ENCODE peak calls at places on chromosomes 16 and 17, in seven cellular contexts. One of them, this sample, is unnamed.

GRCh38 chr17:62572488-62573469 is 54.7 kb upstream of the MRC2 start:
- DNase-seq in colonic mucosa: no peak
- DNase-seq in cardiac fibroblast: peak; percentile 65
- DNase-seq in activated gamma-delta T cell treated with anti-CD3 and anti-CD28 coated beads, Interleukin-2, amount 50 U/mL, for 16 hours: no peak
- DNase-seq in stimulated activated CD8-positive, alpha-beta memory T cell treated with anti-CD3 and anti-CD28 coated beads, Interleukin-4, amount 100 ng/mL, for 1 hour: no peak
- DNase-seq in Caki2: no peak
- DNase-seq in CD4-positive, CD25-positive, alpha-beta regulatory T cell: no peak
- DNase-seq in this sample: no peak

GRCh38 chr17:44113382-44113781 is 10.1 kb downstream of the HDAC5 start:
- DNase-seq in colonic mucosa: no peak
- DNase-seq in cardiac fibroblast: no peak
- DNase-seq in activated gamma-delta T cell treated with anti-CD3 and anti-CD28 coated beads, Interleukin-2, amount 50 U/mL, for 16 hours: no peak
- DNase-seq in stimulated activated CD8-positive, alpha-beta memory T cell treated with anti-CD3 and anti-CD28 coated beads, Interleukin-4, amount 100 ng/mL, for 1 hour: no peak
- DNase-seq in Caki2: no peak
- DNase-seq in CD4-positive, CD25-positive, alpha-beta regulatory T cell: no peak
- DNase-seq in this sample: no peak

GRCh38 chr17:48175692-48176450 is 68.3 kb downstream of the SNX11 start:
- DNase-seq in colonic mucosa: no peak
- DNase-seq in cardiac fibroblast: peak; percentile 52
- DNase-seq in activated gamma-delta T cell treated with anti-CD3 and anti-CD28 coated beads, Interleukin-2, amount 50 U/mL, for 16 hours: no peak
- DNase-seq in stimulated activated CD8-positive, alpha-beta memory T cell treated with anti-CD3 and anti-CD28 coated beads, Interleukin-4, amount 100 ng/mL, for 1 hour: no peak
- DNase-seq in Caki2: no peak
- DNase-seq in CD4-positive, CD25-positive, alpha-beta regulatory T cell: no peak
- DNase-seq in this sample: no peak

GRCh38 chr16:86850675-86851074 is 272.3 kb downstream of the FOXL1 start:
- DNase-seq in colonic mucosa: no peak
- DNase-seq in cardiac fibroblast: no peak
- DNase-seq in activated gamma-delta T cell treated with anti-CD3 and anti-CD28 coated beads, Interleukin-2, amount 50 U/mL, for 16 hours: no peak
- DNase-seq in stimulated activated CD8-positive, alpha-beta memory T cell treated with anti-CD3 and anti-CD28 coated beads, Interleukin-4, amount 100 ng/mL, for 1 hour: no peak
- DNase-seq in Caki2: no peak
- DNase-seq in CD4-positive, CD25-positive, alpha-beta regulatory T cell: no peak
- DNase-seq in this sample: no peak

GRCh38 chr17:44932096-44932495 is 15.5 kb downstream of the KIF18B start:
- DNase-seq in colonic mucosa: no peak
- DNase-seq in cardiac fibroblast: no peak
- DNase-seq in activated gamma-delta T cell treated with anti-CD3 and anti-CD28 coated beads, Interleukin-2, amount 50 U/mL, for 16 hours: no peak
- DNase-seq in stimulated activated CD8-positive, alpha-beta memory T cell treated with anti-CD3 and anti-CD28 coated beads, Interleukin-4, amount 100 ng/mL, for 1 hour: no peak
- DNase-seq in Caki2: no peak
- DNase-seq in CD4-positive, CD25-positive, alpha-beta regulatory T cell: no peak
- DNase-seq in this sample: no peak

GRCh38 chr16:85626191-85626951 is 13.2 kb downstream of the GSE1 start:
- DNase-seq in colonic mucosa: no peak
- DNase-seq in cardiac fibroblast: no peak
- DNase-seq in activated gamma-delta T cell treated with anti-CD3 and anti-CD28 coated beads, Interleukin-2, amount 50 U/mL, for 16 hours: no peak
- DNase-seq in stimulated activated CD8-positive, alpha-beta memory T cell treated with anti-CD3 and anti-CD28 coated beads, Interleukin-4, amount 100 ng/mL, for 1 hour: no peak
- DNase-seq in Caki2: no peak
- DNase-seq in CD4-positive, CD25-positive, alpha-beta regulatory T cell: no peak
- DNase-seq in this sample: no peak

GRCh38 chr16:77596243-77596642 is 126.1 kb upstream of the NUDT7 start:
- DNase-seq in colonic mucosa: no peak
- DNase-seq in cardiac fibroblast: peak; percentile 76
- DNase-seq in activated gamma-delta T cell treated with anti-CD3 and anti-CD28 coated beads, Interleukin-2, amount 50 U/mL, for 16 hours: no peak
- DNase-seq in stimulated activated CD8-positive, alpha-beta memory T cell treated with anti-CD3 and anti-CD28 coated beads, Interleukin-4, amount 100 ng/mL, for 1 hour: no peak
- DNase-seq in Caki2: no peak
- DNase-seq in CD4-positive, CD25-positive, alpha-beta regulatory T cell: no peak
- DNase-seq in this sample: no peak

GRCh38 chr17:59062509-59062908 is 44.2 kb downstream of the TRIM37 start:
- DNase-seq in colonic mucosa: no peak
- DNase-seq in cardiac fibroblast: no peak
- DNase-seq in activated gamma-delta T cell treated with anti-CD3 and anti-CD28 coated beads, Interleukin-2, amount 50 U/mL, for 16 hours: no peak
- DNase-seq in stimulated activated CD8-positive, alpha-beta memory T cell treated with anti-CD3 and anti-CD28 coated beads, Interleukin-4, amount 100 ng/mL, for 1 hour: no peak
- DNase-seq in Caki2: no peak
- DNase-seq in CD4-positive, CD25-positive, alpha-beta regulatory T cell: no peak
- DNase-seq in this sample: no peak

GRCh38 chr17:69406906-69407305 is 7.6 kb upstream of the MAP2K6 start:
- DNase-seq in colonic mucosa: no peak
- DNase-seq in cardiac fibroblast: peak; percentile 25
- DNase-seq in activated gamma-delta T cell treated with anti-CD3 and anti-CD28 coated beads, Interleukin-2, amount 50 U/mL, for 16 hours: no peak
- DNase-seq in stimulated activated CD8-positive, alpha-beta memory T cell treated with anti-CD3 and anti-CD28 coated beads, Interleukin-4, amount 100 ng/mL, for 1 hour: no peak
- DNase-seq in Caki2: no peak
- DNase-seq in CD4-positive, CD25-positive, alpha-beta regulatory T cell: no peak
- DNase-seq in this sample: no peak

GRCh38 chr16:17773698-17774101 is 302.9 kb upstream of the XYLT1 start:
- DNase-seq in colonic mucosa: no peak
- DNase-seq in cardiac fibroblast: peak; percentile 8
- DNase-seq in activated gamma-delta T cell treated with anti-CD3 and anti-CD28 coated beads, Interleukin-2, amount 50 U/mL, for 16 hours: no peak
- DNase-seq in stimulated activated CD8-positive, alpha-beta memory T cell treated with anti-CD3 and anti-CD28 coated beads, Interleukin-4, amount 100 ng/mL, for 1 hour: no peak
- DNase-seq in Caki2: no peak
- DNase-seq in CD4-positive, CD25-positive, alpha-beta regulatory T cell: no peak
- DNase-seq in this sample: no peak

GRCh38 chr16:3480901-3481695 is 14.2 kb downstream of the C16orf90 start:
- DNase-seq in colonic mucosa: no peak
- DNase-seq in cardiac fibroblast: no peak
- DNase-seq in activated gamma-delta T cell treated with anti-CD3 and anti-CD28 coated beads, Interleukin-2, amount 50 U/mL, for 16 hours: no peak
- DNase-seq in stimulated activated CD8-positive, alpha-beta memory T cell treated with anti-CD3 and anti-CD28 coated beads, Interleukin-4, amount 100 ng/mL, for 1 hour: no peak
- DNase-seq in Caki2: no peak
- DNase-seq in CD4-positive, CD25-positive, alpha-beta regulatory T cell: no peak
- DNase-seq in this sample: no peak

GRCh38 chr16:10114411-10114810 is 67.8 kb downstream of the GRIN2A start:
- DNase-seq in colonic mucosa: no peak
- DNase-seq in cardiac fibroblast: peak; percentile 36
- DNase-seq in activated gamma-delta T cell treated with anti-CD3 and anti-CD28 coated beads, Interleukin-2, amount 50 U/mL, for 16 hours: no peak
- DNase-seq in stimulated activated CD8-positive, alpha-beta memory T cell treated with anti-CD3 and anti-CD28 coated beads, Interleukin-4, amount 100 ng/mL, for 1 hour: no peak
- DNase-seq in Caki2: no peak
- DNase-seq in CD4-positive, CD25-positive, alpha-beta regulatory T cell: no peak
- DNase-seq in this sample: no peak

GRCh38 chr16:85607331-85607765 is 5.8 kb upstream of the GSE1 start:
- DNase-seq in colonic mucosa: peak; percentile 52
- DNase-seq in cardiac fibroblast: no peak
- DNase-seq in activated gamma-delta T cell treated with anti-CD3 and anti-CD28 coated beads, Interleukin-2, amount 50 U/mL, for 16 hours: no peak
- DNase-seq in stimulated activated CD8-positive, alpha-beta memory T cell treated with anti-CD3 and anti-CD28 coated beads, Interleukin-4, amount 100 ng/mL, for 1 hour: no peak
- DNase-seq in Caki2: no peak
- DNase-seq in CD4-positive, CD25-positive, alpha-beta regulatory T cell: no peak
- DNase-seq in this sample: no peak

GRCh38 chr16:84647830-84648594 is at the start of gene KLHL36:
- DNase-seq in colonic mucosa: peak; percentile 70
- DNase-seq in cardiac fibroblast: no peak
- DNase-seq in activated gamma-delta T cell treated with anti-CD3 and anti-CD28 coated beads, Interleukin-2, amount 50 U/mL, for 16 hours: peak; percentile 57
- DNase-seq in stimulated activated CD8-positive, alpha-beta memory T cell treated with anti-CD3 and anti-CD28 coated beads, Interleukin-4, amount 100 ng/mL, for 1 hour: peak; percentile 49
- DNase-seq in Caki2: no peak
- DNase-seq in CD4-positive, CD25-positive, alpha-beta regulatory T cell: peak; percentile 58
- DNase-seq in this sample: peak; percentile 64

GRCh38 chr17:77085916-77086432 is 54.8 kb upstream of the SEC14L1 start:
- DNase-seq in colonic mucosa: no peak
- DNase-seq in cardiac fibroblast: no peak
- DNase-seq in activated gamma-delta T cell treated with anti-CD3 and anti-CD28 coated beads, Interleukin-2, amount 50 U/mL, for 16 hours: no peak
- DNase-seq in stimulated activated CD8-positive, alpha-beta memory T cell treated with anti-CD3 and anti-CD28 coated beads, Interleukin-4, amount 100 ng/mL, for 1 hour: no peak
- DNase-seq in Caki2: no peak
- DNase-seq in CD4-positive, CD25-positive, alpha-beta regulatory T cell: peak; percentile 24
- DNase-seq in this sample: no peak

GRCh38 chr17:73155410-73156165 is 9.2 kb upstream of the SSTR2 start:
- DNase-seq in colonic mucosa: no peak
- DNase-seq in cardiac fibroblast: no peak
- DNase-seq in activated gamma-delta T cell treated with anti-CD3 and anti-CD28 coated beads, Interleukin-2, amount 50 U/mL, for 16 hours: no peak
- DNase-seq in stimulated activated CD8-positive, alpha-beta memory T cell treated with anti-CD3 and anti-CD28 coated beads, Interleukin-4, amount 100 ng/mL, for 1 hour: no peak
- DNase-seq in Caki2: no peak
- DNase-seq in CD4-positive, CD25-positive, alpha-beta regulatory T cell: no peak
- DNase-seq in this sample: no peak

GRCh38 chr17:83200231-83200699 is 120.9 kb downstream of the METRNL start:
- DNase-seq in colonic mucosa: no peak
- DNase-seq in cardiac fibroblast: peak; percentile 90
- DNase-seq in activated gamma-delta T cell treated with anti-CD3 and anti-CD28 coated beads, Interleukin-2, amount 50 U/mL, for 16 hours: peak; percentile 57
- DNase-seq in stimulated activated CD8-positive, alpha-beta memory T cell treated with anti-CD3 and anti-CD28 coated beads, Interleukin-4, amount 100 ng/mL, for 1 hour: peak; percentile 54
- DNase-seq in Caki2: no peak
- DNase-seq in CD4-positive, CD25-positive, alpha-beta regulatory T cell: peak; percentile 24
- DNase-seq in this sample: no peak